ENCODE peak calls at places on chromosome 19, in seven cellular contexts. M is AG04450, V is RWPE1, S is esophagus muscularis mucosa, L is mucosa of descending colon, U is stomach, D is heart right ventricle. K is an unnamed sample.

GRCh38 chr19:28292822-28293500 is 920.0 kb downstream of the UQCRFS1 start:
- DNase-seq in M (no peak), V (no peak), S (peak), L (no peak), U (no peak), D (no peak), K (no peak)

GRCh38 chr19:13958043-13958442 is 5.7 kb downstream of the DCAF15 start:
- DNase-seq in M (no peak), V (no peak), S (no peak), L (no peak), U (no peak), D (no peak), K (no peak)

GRCh38 chr19:13574933-13575332 is 68.7 kb upstream of the CACNA1A start:
- DNase-seq in M (no peak), V (peak), S (no peak), L (no peak), U (no peak), D (no peak), K (no peak)

GRCh38 chr19:42038675-42039074 is 31.3 kb downstream of the GRIK5 start:
- DNase-seq in M (no peak), V (no peak), S (no peak), L (no peak), U (no peak), D (peak), K (no peak)

GRCh38 chr19:35501684-35502083 is 11.4 kb upstream of the KRTDAP start:
- DNase-seq in M (no peak), V (peak), S (no peak), L (no peak), U (no peak), D (no peak), K (no peak)

GRCh38 chr19:13825489-13826475 is 30.5 kb downstream of the ZSWIM4 start:
- DNase-seq in M (no peak), V (no peak), S (no peak), L (peak), U (no peak), D (no peak), K (no peak)

GRCh38 chr19:17473041-17473440 is 2.7 kb downstream of the SLC27A1 start:
- DNase-seq in M (peak), V (no peak), S (no peak), L (no peak), U (peak), D (no peak), K (no peak)

GRCh38 chr19:13850910-13851753 is 25.8 kb upstream of the NANOS3 start:
- DNase-seq in M (peak), V (peak), S (peak), L (peak), U (peak), D (peak), K (peak)

GRCh38 chr19:51687791-51688664 is 5.1 kb upstream of the SPACA6 start:
- DNase-seq in M (no peak), V (peak), S (no peak), L (peak), U (peak), D (peak), K (peak)

GRCh38 chr19:39181500-39182173 is 15.1 kb upstream of the NCCRP1 start:
- DNase-seq in M (no peak), V (no peak), S (no peak), L (no peak), U (no peak), D (no peak), K (no peak)

GRCh38 chr19:47284324-47284899 is 9.7 kb downstream of the INAFM1 start:
- DNase-seq in M (peak), V (peak), S (no peak), L (no peak), U (no peak), D (peak), K (no peak)

GRCh38 chr19:51887522-51888498 is at the start of gene ZNF577:
- DNase-seq in M (peak), V (peak), S (peak), L (peak), U (peak), D (peak), K (peak)

GRCh38 chr19:17321655-17322489 is 12.5 kb downstream of the DDA1 start:
- DNase-seq in M (no peak), V (no peak), S (no peak), L (no peak), U (no peak), D (no peak), K (peak)

GRCh38 chr19:4374451-4375163 is 25.7 kb downstream of the SH3GL1 start:
- DNase-seq in M (no peak), V (peak), S (peak), L (peak), U (peak), D (peak), K (no peak)
- TF ChIP-seq CTCF in M (no peak), V (no peak), S (no peak), L (no peak), U (no peak), D (peak), K (no peak)

GRCh38 chr19:2167896-2168618 is 4.3 kb downstream of the DOT1L start:
- DNase-seq in M (no peak), V (no peak), S (no peak), L (peak), U (peak), D (peak), K (no peak)

GRCh38 chr19:2168619-2169424 is 5.1 kb downstream of the DOT1L start:
- DNase-seq in M (peak), V (peak), S (peak), L (peak), U (peak), D (peak), K (peak)

GRCh38 chr19:2166741-2167738 is 3.3 kb downstream of the DOT1L start:
- DNase-seq in M (no peak), V (no peak), S (no peak), L (peak), U (peak), D (peak), K (no peak)

GRCh38 chr19:2160384-2160783 is 3.3 kb upstream of the DOT1L start:
- DNase-seq in M (no peak), V (no peak), S (no peak), L (no peak), U (no peak), D (no peak), K (no peak)

DNA sequence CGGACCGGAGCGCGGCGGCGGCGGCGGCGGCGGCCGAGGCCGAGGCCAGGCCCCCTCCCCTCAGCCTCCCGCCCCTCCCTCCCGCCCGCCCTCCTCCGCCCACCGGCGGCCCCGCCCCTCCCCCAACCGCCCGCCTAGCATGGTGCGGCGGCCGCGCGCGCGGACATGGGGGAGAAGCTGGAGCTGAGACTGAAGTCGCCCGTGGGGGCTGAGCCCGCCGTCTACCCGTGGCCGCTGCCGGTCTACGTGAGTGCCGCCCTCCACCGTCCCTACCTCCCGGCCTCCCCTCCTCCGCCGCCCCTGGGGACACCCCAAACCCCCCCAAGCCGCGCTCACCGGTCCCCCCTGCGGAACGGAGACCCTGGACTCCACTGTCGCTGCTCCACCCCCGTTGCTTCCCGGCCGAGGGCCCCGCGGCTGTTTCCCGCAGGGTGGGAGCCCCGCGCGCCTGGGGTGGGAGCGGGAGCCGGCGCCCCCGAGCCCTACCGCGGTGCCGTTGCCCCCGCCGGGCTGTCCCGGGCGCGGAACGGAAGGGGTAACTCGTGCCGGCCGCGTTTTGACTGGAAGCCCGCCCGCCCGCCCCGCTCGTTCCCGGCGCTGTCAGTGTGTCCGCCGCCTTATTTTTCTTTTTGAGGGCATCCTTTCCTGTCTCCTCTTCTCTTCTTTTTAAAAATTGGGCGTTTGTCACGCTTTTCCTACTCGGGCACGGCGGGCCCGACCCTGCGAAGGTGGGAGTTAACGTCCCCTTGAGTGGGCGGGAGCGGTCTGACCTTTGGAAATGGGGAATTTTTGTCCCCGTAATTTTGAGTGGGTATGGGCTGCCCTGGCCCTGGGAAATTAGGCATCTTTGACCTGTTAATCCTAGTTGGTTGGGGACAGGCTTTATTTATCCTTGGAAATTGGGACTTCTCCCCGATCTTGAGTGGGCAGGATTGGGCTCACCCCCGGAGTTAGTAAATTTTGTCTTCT is 571 bp downstream of the DOT1L start:
- DNase-seq in M (no peak), V (peak), S (no peak), L (peak), U (no peak), D (no peak), K (no peak)
- TF ChIP-seq CTCF in M (no peak), V (no peak), S (no peak), L (no peak), U (no peak), D (no peak), K (no peak)

GRCh38 chr19:1220452-1221037 is 15.0 kb downstream of the STK11 start:
- DNase-seq in M (no peak), V (no peak), S (no peak), L (no peak), U (no peak), D (no peak), K (no peak)
- TF ChIP-seq CTCF in M (no peak), V (no peak), S (no peak), L (no peak), U (no peak), D (no peak), K (peak)

DNA sequence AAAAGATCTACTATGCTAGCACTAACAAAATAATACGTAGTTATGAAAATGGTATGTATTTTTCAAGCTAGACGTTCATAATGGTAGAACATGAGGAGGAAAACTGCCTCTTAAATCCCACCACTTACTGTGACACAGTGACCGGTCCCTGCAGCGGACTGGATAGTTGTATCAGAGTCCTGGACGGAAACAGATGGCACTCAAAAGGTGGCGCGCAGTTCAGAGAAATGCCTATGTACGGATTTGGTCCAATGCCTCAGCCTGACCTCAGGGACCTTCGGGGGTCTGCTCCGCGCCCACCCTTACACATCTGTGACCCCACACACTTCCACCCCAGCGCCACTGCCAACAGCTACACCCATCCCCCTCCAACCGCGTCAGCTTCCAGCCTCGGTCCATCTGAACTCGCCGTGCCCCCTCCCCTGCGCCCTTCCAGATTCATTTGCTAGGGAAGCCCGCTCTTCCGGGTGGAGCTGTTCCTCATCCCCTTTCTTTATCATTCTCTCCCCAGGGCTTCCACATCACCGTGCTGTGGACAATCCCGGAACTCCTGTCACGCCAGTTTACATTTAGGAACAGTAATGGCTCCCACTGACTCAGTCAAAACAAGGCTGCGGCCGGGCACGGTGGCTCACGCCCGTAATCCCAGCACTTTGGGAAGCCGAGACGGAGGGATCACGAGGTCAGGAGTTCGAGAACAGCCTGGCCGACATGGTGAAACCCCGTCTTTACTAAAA is 794 bp upstream of the LENG8 start:
- DNase-seq in M (peak), V (no peak), S (no peak), L (peak), U (no peak), D (peak), K (no peak)
- TF ChIP-seq CTCF in M (peak), V (no peak), S (no peak), L (no peak), U (no peak), D (no peak), K (no peak)

GRCh38 chr19:18723871-18724377 is 40.4 kb downstream of the CRTC1 start:
- DNase-seq in M (no peak), V (no peak), S (no peak), L (no peak), U (no peak), D (no peak), K (no peak)

GRCh38 chr19:18726417-18726767 is 42.9 kb downstream of the CRTC1 start:
- DNase-seq in M (no peak), V (no peak), S (no peak), L (no peak), U (no peak), D (no peak), K (no peak)

GRCh38 chr19:18726846-18727245 is 43.4 kb downstream of the CRTC1 start:
- DNase-seq in M (no peak), V (no peak), S (no peak), L (no peak), U (no peak), D (no peak), K (no peak)

GRCh38 chr19:18729933-18730530 is 46.6 kb downstream of the CRTC1 start:
- DNase-seq in M (no peak), V (no peak), S (no peak), L (no peak), U (no peak), D (no peak), K (no peak)

DNA sequence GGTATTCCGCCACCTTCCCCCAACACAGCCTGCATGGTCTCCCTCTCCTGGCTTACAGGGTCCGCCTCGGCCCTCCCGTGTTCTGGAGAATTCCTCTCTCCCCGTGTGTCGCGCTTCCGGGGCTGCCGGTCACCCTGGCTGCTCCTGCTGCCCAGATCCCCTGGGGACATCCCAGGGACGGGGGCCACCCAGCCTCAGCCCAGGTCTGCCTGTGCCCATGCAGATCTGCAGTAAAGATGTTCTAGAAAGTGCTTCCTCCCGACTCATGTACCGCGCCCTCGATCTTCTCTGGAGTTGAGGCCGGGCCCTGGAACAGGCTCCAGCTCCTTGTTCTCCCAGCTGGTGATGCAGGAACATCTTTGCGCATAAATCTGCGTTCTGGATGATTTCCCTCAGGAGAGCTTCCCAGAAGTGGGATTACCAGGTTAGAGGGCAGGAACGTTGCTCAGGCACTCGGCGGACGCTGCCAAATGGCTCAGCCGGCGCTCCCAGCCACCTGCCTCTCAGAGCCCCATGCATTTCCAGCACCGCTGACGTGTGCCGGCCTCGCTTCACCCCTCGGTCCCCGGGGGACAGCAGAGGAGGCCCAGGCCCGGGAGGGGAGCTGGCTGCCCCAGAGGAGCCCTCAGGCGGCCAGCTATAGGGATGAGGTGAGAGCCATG is 42.4 kb downstream of the CRTC1 start:
- DNase-seq in M (no peak), V (no peak), S (no peak), L (no peak), U (no peak), D (no peak), K (no peak)
- TF ChIP-seq CTCF in M (no peak), V (no peak), S (no peak), L (no peak), U (no peak), D (no peak), K (no peak)

GRCh38 chr19:49469828-49470614 is 4.0 kb upstream of the FLT3LG start:
- DNase-seq in M (no peak), V (no peak), S (no peak), L (peak), U (peak), D (no peak), K (no peak)
- TF ChIP-seq CTCF in M (peak), V (no peak), S (no peak), L (peak), U (no peak), D (peak), K (peak)

DNA sequence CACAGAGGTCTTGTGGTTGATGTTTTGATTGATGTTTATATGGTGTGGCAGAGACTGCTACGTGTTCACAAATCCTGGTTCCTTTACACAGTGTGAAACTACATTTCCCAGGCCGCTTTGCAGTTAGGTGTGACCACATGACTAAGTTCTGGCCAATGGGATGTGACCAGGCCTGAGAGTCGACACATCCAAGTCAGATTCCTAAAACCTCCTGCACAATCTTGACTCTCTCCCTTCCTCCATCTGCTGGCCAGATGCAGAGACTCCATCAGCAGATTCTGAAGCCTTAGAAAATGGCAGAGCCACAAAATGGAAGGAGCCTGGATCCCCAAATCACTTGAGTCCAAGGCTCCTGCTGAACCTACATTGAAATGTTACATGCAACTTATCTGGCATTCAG is 12.6 kb downstream of the CD37 start:
- DNase-seq in M (no peak), V (peak), S (no peak), L (no peak), U (no peak), D (no peak), K (no peak)
- TF ChIP-seq CTCF in M (peak), V (no peak), S (no peak), L (no peak), U (no peak), D (no peak), K (peak)

GRCh38 chr19:49862411-49863253 is 4.7 kb downstream of the PNKP start:
- DNase-seq in M (no peak), V (no peak), S (no peak), L (peak), U (no peak), D (no peak), K (no peak)
- TF ChIP-seq CTCF in M (peak), V (no peak), S (no peak), L (no peak), U (no peak), D (no peak), K (peak)

GRCh38 chr19:48646912-48647216 is 877 bp upstream of the CA11 start:
- DNase-seq in M (no peak), V (no peak), S (no peak), L (no peak), U (no peak), D (no peak), K (no peak)

GRCh38 chr19:48646192-48646911 is 365 bp upstream of the CA11 start:
- DNase-seq in M (no peak), V (peak), S (no peak), L (peak), U (peak), D (peak), K (peak)

GRCh38 chr19:48644839-48645651 is 942 bp downstream of the CA11 start:
- DNase-seq in M (no peak), V (peak), S (no peak), L (peak), U (peak), D (peak), K (no peak)

GRCh38 chr19:48644355-48644754 is 1.6 kb downstream of the CA11 start:
- DNase-seq in M (no peak), V (no peak), S (no peak), L (no peak), U (no peak), D (no peak), K (no peak)

GRCh38 chr19:48645652-48646191 is at the start of gene CA11:
- DNase-seq in M (no peak), V (no peak), S (no peak), L (no peak), U (no peak), D (no peak), K (no peak)
- TF ChIP-seq CTCF in M (no peak), V (no peak), S (no peak), L (no peak), U (no peak), D (no peak), K (no peak)

K was measured in osteocyte.